ENCODE peak calls at places on chromosomes 6 and 20, in ten cellular contexts. One of them, this sample, is unnamed.

GRCh38 chr6:72412709-72413044 is 209.2 kb upstream of the KCNQ5 start:
- DNase-seq in D341Med: peak
- DNase-seq in stimulated activated CD4-positive, alpha-beta T cell treated with anti-CD3 and anti-CD28 coated beads, Interleukin-2, amount 100 ng/mL, for 48 hours: no peak
- DNase-seq in stimulated activated CD8-positive, alpha-beta memory T cell treated with anti-CD3 and anti-CD28 coated beads, Interleukin-4, amount 100 ng/mL, for 48 hours: no peak
- DNase-seq in endothelial cell: no peak
- DNase-seq in GM04504: no peak
- DNase-seq in astrocyte of the cerebellum: no peak
- DNase-seq in amniotic epithelial cell: no peak
- DNase-seq in A673: no peak
- DNase-seq in Right ventricle myocardium superior: no peak
- DNase-seq in this sample: no peak

GRCh38 chr6:7050911-7051779 is 56.6 kb upstream of the RREB1 start:
- DNase-seq in endothelial cell: peak
- DNase-seq in Right ventricle myocardium superior: peak
- DNase-seq in amniotic epithelial cell: peak
- DNase-seq in stimulated activated CD4-positive, alpha-beta T cell treated with anti-CD3 and anti-CD28 coated beads, Interleukin-2, amount 100 ng/mL, for 48 hours: no peak
- DNase-seq in A673: peak
- DNase-seq in astrocyte of the cerebellum: no peak
- DNase-seq in stimulated activated CD8-positive, alpha-beta memory T cell treated with anti-CD3 and anti-CD28 coated beads, Interleukin-4, amount 100 ng/mL, for 48 hours: peak
- DNase-seq in D341Med: no peak
- DNase-seq in GM04504: no peak
- DNase-seq in this sample: peak

GRCh38 chr6:1916334-1916985 is 306.7 kb downstream of the FOXC1 start:
- DNase-seq in D341Med: no peak
- DNase-seq in Right ventricle myocardium superior: no peak
- DNase-seq in amniotic epithelial cell: peak
- DNase-seq in stimulated activated CD8-positive, alpha-beta memory T cell treated with anti-CD3 and anti-CD28 coated beads, Interleukin-4, amount 100 ng/mL, for 48 hours: no peak
- DNase-seq in A673: no peak
- DNase-seq in astrocyte of the cerebellum: peak
- DNase-seq in stimulated activated CD4-positive, alpha-beta T cell treated with anti-CD3 and anti-CD28 coated beads, Interleukin-2, amount 100 ng/mL, for 48 hours: no peak
- DNase-seq in GM04504: peak
- DNase-seq in endothelial cell: no peak
- DNase-seq in this sample: peak

GRCh38 chr20:24131281-24131680 is 142.7 kb upstream of the GGTLC1 start:
- DNase-seq in astrocyte of the cerebellum: no peak
- DNase-seq in stimulated activated CD4-positive, alpha-beta T cell treated with anti-CD3 and anti-CD28 coated beads, Interleukin-2, amount 100 ng/mL, for 48 hours: no peak
- DNase-seq in stimulated activated CD8-positive, alpha-beta memory T cell treated with anti-CD3 and anti-CD28 coated beads, Interleukin-4, amount 100 ng/mL, for 48 hours: no peak
- DNase-seq in amniotic epithelial cell: no peak
- DNase-seq in D341Med: no peak
- DNase-seq in GM04504: no peak
- DNase-seq in Right ventricle myocardium superior: no peak
- DNase-seq in A673: no peak
- DNase-seq in endothelial cell: no peak
- DNase-seq in this sample: no peak

GRCh38 chr6:118719351-118720124 is 68.1 kb upstream of the CEP85L start:
- DNase-seq in GM04504: no peak
- DNase-seq in stimulated activated CD8-positive, alpha-beta memory T cell treated with anti-CD3 and anti-CD28 coated beads, Interleukin-4, amount 100 ng/mL, for 48 hours: no peak
- DNase-seq in stimulated activated CD4-positive, alpha-beta T cell treated with anti-CD3 and anti-CD28 coated beads, Interleukin-2, amount 100 ng/mL, for 48 hours: no peak
- DNase-seq in Right ventricle myocardium superior: no peak
- DNase-seq in astrocyte of the cerebellum: no peak
- DNase-seq in endothelial cell: no peak
- DNase-seq in amniotic epithelial cell: no peak
- DNase-seq in D341Med: no peak
- DNase-seq in A673: no peak
- DNase-seq in this sample: no peak

GRCh38 chr6:30981942-30982772 is 1.4 kb upstream of the MUC21 start:
- DNase-seq in Right ventricle myocardium superior: no peak
- DNase-seq in stimulated activated CD8-positive, alpha-beta memory T cell treated with anti-CD3 and anti-CD28 coated beads, Interleukin-4, amount 100 ng/mL, for 48 hours: no peak
- DNase-seq in stimulated activated CD4-positive, alpha-beta T cell treated with anti-CD3 and anti-CD28 coated beads, Interleukin-2, amount 100 ng/mL, for 48 hours: no peak
- DNase-seq in A673: peak
- DNase-seq in amniotic epithelial cell: peak
- DNase-seq in endothelial cell: peak
- DNase-seq in GM04504: peak
- DNase-seq in astrocyte of the cerebellum: peak
- DNase-seq in D341Med: no peak
- DNase-seq in this sample: peak

GRCh38 chr20:34834459-34834893 is 9.0 kb upstream of the NCOA6 start:
- DNase-seq in astrocyte of the cerebellum: peak
- DNase-seq in amniotic epithelial cell: peak
- DNase-seq in endothelial cell: no peak
- DNase-seq in A673: peak
- DNase-seq in Right ventricle myocardium superior: no peak
- DNase-seq in stimulated activated CD8-positive, alpha-beta memory T cell treated with anti-CD3 and anti-CD28 coated beads, Interleukin-4, amount 100 ng/mL, for 48 hours: no peak
- DNase-seq in stimulated activated CD4-positive, alpha-beta T cell treated with anti-CD3 and anti-CD28 coated beads, Interleukin-2, amount 100 ng/mL, for 48 hours: no peak
- DNase-seq in D341Med: peak
- DNase-seq in GM04504: no peak
- DNase-seq in this sample: peak

GRCh38 chr20:24477831-24478547 is 8.6 kb downstream of the SYNDIG1 start:
- DNase-seq in astrocyte of the cerebellum: no peak
- DNase-seq in stimulated activated CD4-positive, alpha-beta T cell treated with anti-CD3 and anti-CD28 coated beads, Interleukin-2, amount 100 ng/mL, for 48 hours: no peak
- DNase-seq in D341Med: no peak
- DNase-seq in stimulated activated CD8-positive, alpha-beta memory T cell treated with anti-CD3 and anti-CD28 coated beads, Interleukin-4, amount 100 ng/mL, for 48 hours: no peak
- DNase-seq in GM04504: no peak
- DNase-seq in Right ventricle myocardium superior: no peak
- DNase-seq in endothelial cell: no peak
- DNase-seq in amniotic epithelial cell: no peak
- DNase-seq in A673: no peak
- DNase-seq in this sample: no peak

GRCh38 chr6:157151989-157152388 is 171.3 kb downstream of the TMEM242 start:
- DNase-seq in astrocyte of the cerebellum: peak
- DNase-seq in GM04504: no peak
- DNase-seq in D341Med: no peak
- DNase-seq in A673: peak
- DNase-seq in Right ventricle myocardium superior: no peak
- DNase-seq in amniotic epithelial cell: peak
- DNase-seq in stimulated activated CD4-positive, alpha-beta T cell treated with anti-CD3 and anti-CD28 coated beads, Interleukin-2, amount 100 ng/mL, for 48 hours: no peak
- DNase-seq in stimulated activated CD8-positive, alpha-beta memory T cell treated with anti-CD3 and anti-CD28 coated beads, Interleukin-4, amount 100 ng/mL, for 48 hours: no peak
- DNase-seq in endothelial cell: no peak
- DNase-seq in this sample: peak

GRCh38 chr6:53741417-53741816 is 53.4 kb upstream of the LRRC1 start:
- DNase-seq in D341Med: no peak
- DNase-seq in A673: peak
- DNase-seq in endothelial cell: no peak
- DNase-seq in Right ventricle myocardium superior: no peak
- DNase-seq in amniotic epithelial cell: peak
- DNase-seq in stimulated activated CD8-positive, alpha-beta memory T cell treated with anti-CD3 and anti-CD28 coated beads, Interleukin-4, amount 100 ng/mL, for 48 hours: peak
- DNase-seq in astrocyte of the cerebellum: no peak
- DNase-seq in GM04504: no peak
- DNase-seq in stimulated activated CD4-positive, alpha-beta T cell treated with anti-CD3 and anti-CD28 coated beads, Interleukin-2, amount 100 ng/mL, for 48 hours: peak
- DNase-seq in this sample: no peak

GRCh38 chr20:25233016-25233772 is 14.7 kb upstream of the PYGB start:
- DNase-seq in endothelial cell: no peak
- DNase-seq in stimulated activated CD4-positive, alpha-beta T cell treated with anti-CD3 and anti-CD28 coated beads, Interleukin-2, amount 100 ng/mL, for 48 hours: no peak
- DNase-seq in Right ventricle myocardium superior: peak
- DNase-seq in A673: no peak
- DNase-seq in astrocyte of the cerebellum: peak
- DNase-seq in GM04504: no peak
- DNase-seq in D341Med: no peak
- DNase-seq in stimulated activated CD8-positive, alpha-beta memory T cell treated with anti-CD3 and anti-CD28 coated beads, Interleukin-4, amount 100 ng/mL, for 48 hours: no peak
- DNase-seq in amniotic epithelial cell: no peak
- DNase-seq in this sample: no peak

GRCh38 chr20:31701591-31701990 is 21.1 kb downstream of the BCL2L1 start:
- DNase-seq in stimulated activated CD4-positive, alpha-beta T cell treated with anti-CD3 and anti-CD28 coated beads, Interleukin-2, amount 100 ng/mL, for 48 hours: no peak
- DNase-seq in endothelial cell: no peak
- DNase-seq in GM04504: no peak
- DNase-seq in amniotic epithelial cell: no peak
- DNase-seq in stimulated activated CD8-positive, alpha-beta memory T cell treated with anti-CD3 and anti-CD28 coated beads, Interleukin-4, amount 100 ng/mL, for 48 hours: no peak
- DNase-seq in D341Med: no peak
- DNase-seq in A673: no peak
- DNase-seq in astrocyte of the cerebellum: no peak
- DNase-seq in Right ventricle myocardium superior: no peak
- DNase-seq in this sample: no peak

GRCh38 chr6:20600831-20601230 is 66.6 kb downstream of the CDKAL1 start:
- DNase-seq in amniotic epithelial cell: no peak
- DNase-seq in stimulated activated CD8-positive, alpha-beta memory T cell treated with anti-CD3 and anti-CD28 coated beads, Interleukin-4, amount 100 ng/mL, for 48 hours: no peak
- DNase-seq in GM04504: no peak
- DNase-seq in Right ventricle myocardium superior: no peak
- DNase-seq in astrocyte of the cerebellum: no peak
- DNase-seq in A673: no peak
- DNase-seq in endothelial cell: no peak
- DNase-seq in stimulated activated CD4-positive, alpha-beta T cell treated with anti-CD3 and anti-CD28 coated beads, Interleukin-2, amount 100 ng/mL, for 48 hours: no peak
- DNase-seq in D341Med: no peak
- DNase-seq in this sample: no peak

GRCh38 chr6:83183082-83183828 is 9.8 kb downstream of the PGM3 start:
- DNase-seq in endothelial cell: no peak
- DNase-seq in astrocyte of the cerebellum: no peak
- DNase-seq in GM04504: peak
- DNase-seq in stimulated activated CD8-positive, alpha-beta memory T cell treated with anti-CD3 and anti-CD28 coated beads, Interleukin-4, amount 100 ng/mL, for 48 hours: no peak
- DNase-seq in amniotic epithelial cell: peak
- DNase-seq in Right ventricle myocardium superior: peak
- DNase-seq in A673: no peak
- DNase-seq in D341Med: no peak
- DNase-seq in stimulated activated CD4-positive, alpha-beta T cell treated with anti-CD3 and anti-CD28 coated beads, Interleukin-2, amount 100 ng/mL, for 48 hours: no peak
- DNase-seq in this sample: peak

GRCh38 chr20:24943196-24943595 is 5.9 kb upstream of the CST7 start:
- DNase-seq in stimulated activated CD4-positive, alpha-beta T cell treated with anti-CD3 and anti-CD28 coated beads, Interleukin-2, amount 100 ng/mL, for 48 hours: no peak
- DNase-seq in endothelial cell: no peak
- DNase-seq in stimulated activated CD8-positive, alpha-beta memory T cell treated with anti-CD3 and anti-CD28 coated beads, Interleukin-4, amount 100 ng/mL, for 48 hours: no peak
- DNase-seq in Right ventricle myocardium superior: no peak
- DNase-seq in GM04504: no peak
- DNase-seq in astrocyte of the cerebellum: no peak
- DNase-seq in D341Med: no peak
- DNase-seq in amniotic epithelial cell: no peak
- DNase-seq in A673: no peak
- DNase-seq in this sample: no peak

GRCh38 chr6:39899540-39900295 is 34.5 kb downstream of the MOCS1 start:
- DNase-seq in amniotic epithelial cell: no peak
- DNase-seq in D341Med: no peak
- DNase-seq in stimulated activated CD8-positive, alpha-beta memory T cell treated with anti-CD3 and anti-CD28 coated beads, Interleukin-4, amount 100 ng/mL, for 48 hours: no peak
- DNase-seq in stimulated activated CD4-positive, alpha-beta T cell treated with anti-CD3 and anti-CD28 coated beads, Interleukin-2, amount 100 ng/mL, for 48 hours: no peak
- DNase-seq in GM04504: peak
- DNase-seq in A673: no peak
- DNase-seq in astrocyte of the cerebellum: no peak
- DNase-seq in Right ventricle myocardium superior: no peak
- DNase-seq in endothelial cell: no peak
- DNase-seq in this sample: no peak

GRCh38 chr6:150452642-150453243 is 83.9 kb downstream of the IYD start:
- DNase-seq in Right ventricle myocardium superior: peak
- DNase-seq in A673: no peak
- DNase-seq in amniotic epithelial cell: no peak
- DNase-seq in stimulated activated CD8-positive, alpha-beta memory T cell treated with anti-CD3 and anti-CD28 coated beads, Interleukin-4, amount 100 ng/mL, for 48 hours: no peak
- DNase-seq in astrocyte of the cerebellum: peak
- DNase-seq in endothelial cell: no peak
- DNase-seq in GM04504: no peak
- DNase-seq in D341Med: no peak
- DNase-seq in stimulated activated CD4-positive, alpha-beta T cell treated with anti-CD3 and anti-CD28 coated beads, Interleukin-2, amount 100 ng/mL, for 48 hours: no peak
- DNase-seq in this sample: no peak

GRCh38 chr20:32494498-32495216 is 90.5 kb downstream of the NOL4L start:
- DNase-seq in A673: no peak
- DNase-seq in Right ventricle myocardium superior: peak
- DNase-seq in GM04504: no peak
- DNase-seq in stimulated activated CD4-positive, alpha-beta T cell treated with anti-CD3 and anti-CD28 coated beads, Interleukin-2, amount 100 ng/mL, for 48 hours: no peak
- DNase-seq in amniotic epithelial cell: peak
- DNase-seq in astrocyte of the cerebellum: no peak
- DNase-seq in D341Med: no peak
- DNase-seq in endothelial cell: no peak
- DNase-seq in stimulated activated CD8-positive, alpha-beta memory T cell treated with anti-CD3 and anti-CD28 coated beads, Interleukin-4, amount 100 ng/mL, for 48 hours: no peak
- DNase-seq in this sample: no peak

GRCh38 chr6:30881987-30882763 is 2.1 kb upstream of the DDR1 start:
- DNase-seq in D341Med: no peak
- DNase-seq in amniotic epithelial cell: peak
- DNase-seq in A673: no peak
- DNase-seq in astrocyte of the cerebellum: no peak
- DNase-seq in stimulated activated CD4-positive, alpha-beta T cell treated with anti-CD3 and anti-CD28 coated beads, Interleukin-2, amount 100 ng/mL, for 48 hours: no peak
- DNase-seq in endothelial cell: no peak
- DNase-seq in GM04504: no peak
- DNase-seq in stimulated activated CD8-positive, alpha-beta memory T cell treated with anti-CD3 and anti-CD28 coated beads, Interleukin-4, amount 100 ng/mL, for 48 hours: no peak
- DNase-seq in Right ventricle myocardium superior: no peak
- DNase-seq in this sample: no peak

GRCh38 chr6:150924808-150925654 is 59.5 kb downstream of the MTHFD1L start:
- DNase-seq in stimulated activated CD4-positive, alpha-beta T cell treated with anti-CD3 and anti-CD28 coated beads, Interleukin-2, amount 100 ng/mL, for 48 hours: no peak
- DNase-seq in astrocyte of the cerebellum: no peak
- DNase-seq in Right ventricle myocardium superior: peak
- DNase-seq in D341Med: no peak
- DNase-seq in endothelial cell: no peak
- DNase-seq in amniotic epithelial cell: no peak
- DNase-seq in GM04504: no peak
- DNase-seq in A673: no peak
- DNase-seq in stimulated activated CD8-positive, alpha-beta memory T cell treated with anti-CD3 and anti-CD28 coated beads, Interleukin-4, amount 100 ng/mL, for 48 hours: no peak
- DNase-seq in this sample: no peak

GRCh38 chr20:3168079-3168828 is 5.1 kb downstream of the LZTS3 start:
- DNase-seq in amniotic epithelial cell: no peak
- DNase-seq in Right ventricle myocardium superior: no peak
- DNase-seq in endothelial cell: no peak
- DNase-seq in stimulated activated CD4-positive, alpha-beta T cell treated with anti-CD3 and anti-CD28 coated beads, Interleukin-2, amount 100 ng/mL, for 48 hours: no peak
- DNase-seq in stimulated activated CD8-positive, alpha-beta memory T cell treated with anti-CD3 and anti-CD28 coated beads, Interleukin-4, amount 100 ng/mL, for 48 hours: no peak
- DNase-seq in GM04504: no peak
- DNase-seq in A673: no peak
- DNase-seq in D341Med: no peak
- DNase-seq in astrocyte of the cerebellum: no peak
- DNase-seq in this sample: no peak

GRCh38 chr6:157823523-157824370 is 701 bp downstream of the SNX9 start:
- DNase-seq in endothelial cell: peak
- DNase-seq in Right ventricle myocardium superior: peak
- DNase-seq in D341Med: peak
- DNase-seq in astrocyte of the cerebellum: peak
- DNase-seq in GM04504: no peak
- DNase-seq in stimulated activated CD4-positive, alpha-beta T cell treated with anti-CD3 and anti-CD28 coated beads, Interleukin-2, amount 100 ng/mL, for 48 hours: peak
- DNase-seq in amniotic epithelial cell: peak
- DNase-seq in stimulated activated CD8-positive, alpha-beta memory T cell treated with anti-CD3 and anti-CD28 coated beads, Interleukin-4, amount 100 ng/mL, for 48 hours: peak
- DNase-seq in A673: peak
- DNase-seq in this sample: no peak

GRCh38 chr6:47278545-47278944 is 31.2 kb downstream of the TNFRSF21 start:
- DNase-seq in Right ventricle myocardium superior: no peak
- DNase-seq in amniotic epithelial cell: peak
- DNase-seq in endothelial cell: no peak
- DNase-seq in stimulated activated CD4-positive, alpha-beta T cell treated with anti-CD3 and anti-CD28 coated beads, Interleukin-2, amount 100 ng/mL, for 48 hours: no peak
- DNase-seq in A673: no peak
- DNase-seq in D341Med: no peak
- DNase-seq in astrocyte of the cerebellum: no peak
- DNase-seq in stimulated activated CD8-positive, alpha-beta memory T cell treated with anti-CD3 and anti-CD28 coated beads, Interleukin-4, amount 100 ng/mL, for 48 hours: no peak
- DNase-seq in GM04504: no peak
- DNase-seq in this sample: no peak

GRCh38 chr6:87722831-87723726 is 21.0 kb upstream of the AKIRIN2 start:
- DNase-seq in D341Med: no peak
- DNase-seq in stimulated activated CD4-positive, alpha-beta T cell treated with anti-CD3 and anti-CD28 coated beads, Interleukin-2, amount 100 ng/mL, for 48 hours: no peak
- DNase-seq in stimulated activated CD8-positive, alpha-beta memory T cell treated with anti-CD3 and anti-CD28 coated beads, Interleukin-4, amount 100 ng/mL, for 48 hours: no peak
- DNase-seq in endothelial cell: no peak
- DNase-seq in Right ventricle myocardium superior: peak
- DNase-seq in astrocyte of the cerebellum: peak
- DNase-seq in GM04504: peak
- DNase-seq in amniotic epithelial cell: peak
- DNase-seq in A673: no peak
- DNase-seq in this sample: peak

GRCh38 chr20:42907730-42908129 is 282.0 kb downstream of the PTPRT start:
- DNase-seq in stimulated activated CD4-positive, alpha-beta T cell treated with anti-CD3 and anti-CD28 coated beads, Interleukin-2, amount 100 ng/mL, for 48 hours: no peak
- DNase-seq in endothelial cell: no peak
- DNase-seq in A673: no peak
- DNase-seq in stimulated activated CD8-positive, alpha-beta memory T cell treated with anti-CD3 and anti-CD28 coated beads, Interleukin-4, amount 100 ng/mL, for 48 hours: no peak
- DNase-seq in D341Med: no peak
- DNase-seq in Right ventricle myocardium superior: no peak
- DNase-seq in astrocyte of the cerebellum: no peak
- DNase-seq in GM04504: no peak
- DNase-seq in amniotic epithelial cell: no peak
- DNase-seq in this sample: no peak

GRCh38 chr6:13406781-13407180 is 78.4 kb upstream of the TBC1D7 start:
- DNase-seq in stimulated activated CD8-positive, alpha-beta memory T cell treated with anti-CD3 and anti-CD28 coated beads, Interleukin-4, amount 100 ng/mL, for 48 hours: no peak
- DNase-seq in Right ventricle myocardium superior: no peak
- DNase-seq in stimulated activated CD4-positive, alpha-beta T cell treated with anti-CD3 and anti-CD28 coated beads, Interleukin-2, amount 100 ng/mL, for 48 hours: no peak
- DNase-seq in amniotic epithelial cell: no peak
- DNase-seq in astrocyte of the cerebellum: no peak
- DNase-seq in D341Med: no peak
- DNase-seq in endothelial cell: no peak
- DNase-seq in A673: peak
- DNase-seq in GM04504: no peak
- DNase-seq in this sample: no peak